ENCODE peak calls at places on chromosomes 4 and X, in five cellular contexts. X, P, C, V and W are unnamed samples.

GRCh38 chr4:71944956-71945355 is 86.8 kb upstream of the NPFFR2 start:
- DNase-seq in X (no peak), P (peak), C (no peak), V (no peak), W (no peak)

GRCh38 chr4:119286377-119287002 is 35.4 kb downstream of the FABP2 start:
- DNase-seq in X (no peak), P (peak), C (no peak), V (no peak), W (no peak)

GRCh38 chrX:32276153-32276552 is 935.2 kb downstream of the DMD start:
- DNase-seq in X (no peak), P (no peak), C (no peak), V (no peak), W (no peak)

GRCh38 chr4:28723371-28723770 is 1862.7 kb downstream of the STIM2 start:
- DNase-seq in X (no peak), P (peak), C (no peak), V (no peak), W (no peak)

GRCh38 chr4:158080354-158080753 is 92.5 kb downstream of the GASK1B start:
- DNase-seq in X (no peak), P (peak), C (no peak), V (no peak), W (no peak)

GRCh38 chrX:31508338-31508737 is 436.5 kb upstream of the FTHL17 start:
- DNase-seq in X (no peak), P (peak), C (no peak), V (no peak), W (no peak)

GRCh38 chr4:96312049-96312685 is 472.3 kb downstream of the PDHA2 start:
- DNase-seq in X (no peak), P (no peak), C (no peak), V (no peak), W (no peak)

GRCh38 chrX:45515262-45516215 is 314.9 kb upstream of the DIPK2B start:
- DNase-seq in X (no peak), P (peak), C (no peak), V (peak), W (peak)

GRCh38 chr4:121706595-121707021 is 9.8 kb upstream of the ANXA5 start:
- DNase-seq in X (no peak), P (no peak), C (no peak), V (peak), W (no peak)

GRCh38 chrX:14697453-14697852 is 168.1 kb downstream of the GLRA2 start:
- DNase-seq in X (peak), P (peak), C (peak), V (peak), W (peak)

GRCh38 chr4:144645102-144645469 is 870 bp upstream of the HHIP start:
- DNase-seq in X (no peak), P (no peak), C (no peak), V (no peak), W (no peak)

GRCh38 chr4:70297581-70297980 is 37.2 kb upstream of the CABS1 start:
- DNase-seq in X (no peak), P (no peak), C (no peak), V (no peak), W (no peak)

GRCh38 chr4:47049347-47049746 is 18.0 kb downstream of the GABRB1 start:
- DNase-seq in X (no peak), P (no peak), C (no peak), V (no peak), W (no peak)

GRCh38 chr4:141435446-141436225 is 200.7 kb upstream of the IL15 start:
- DNase-seq in X (no peak), P (no peak), C (no peak), V (no peak), W (no peak)

GRCh38 chrX:65491620-65492019 is 43.0 kb downstream of the LAS1L start:
- DNase-seq in X (no peak), P (no peak), C (no peak), V (no peak), W (no peak)

GRCh38 chrX:74133156-74133796 is 170.7 kb upstream of the ZCCHC13 start:
- DNase-seq in X (no peak), P (peak), C (peak), V (no peak), W (peak)